ENCODE peak calls at places on chromosomes 16 and 17, in six cellular contexts. One of them, this sample, is unnamed.

GRCh38 chr16:64983983-64984382 is 137.9 kb downstream of the CDH11 start:
- DNase-seq in iPS DF 6.9: peak; percentile 35
- DNase-seq in psoas muscle: no peak
- DNase-seq in endothelial cell of umbilical vein: peak; percentile 80
- DNase-seq in BE2C: peak; percentile 79
- DNase-seq in tibial artery: no peak
- DNase-seq in this sample: peak; percentile 80

GRCh38 chr17:4310349-4311060 is 46.7 kb upstream of the ANKFY1 start:
- DNase-seq in iPS DF 6.9: no peak
- DNase-seq in psoas muscle: no peak
- DNase-seq in endothelial cell of umbilical vein: peak; percentile 80
- DNase-seq in tibial artery: no peak
- DNase-seq in BE2C: no peak
- DNase-seq in this sample: peak; percentile 67

GRCh38 chr16:12319464-12320030 is 343.0 kb downstream of the SNX29 start:
- DNase-seq in BE2C: peak; percentile 22
- DNase-seq in endothelial cell of umbilical vein: no peak
- DNase-seq in iPS DF 6.9: no peak
- DNase-seq in tibial artery: no peak
- DNase-seq in psoas muscle: no peak
- DNase-seq in this sample: no peak

GRCh38 chr17:66317629-66318028 is 15.2 kb downstream of the PRKCA start:
- DNase-seq in endothelial cell of umbilical vein: no peak
- DNase-seq in psoas muscle: no peak
- DNase-seq in BE2C: no peak
- DNase-seq in tibial artery: no peak
- DNase-seq in iPS DF 6.9: no peak
- DNase-seq in this sample: no peak

GRCh38 chr17:66523378-66524174 is 221.2 kb downstream of the PRKCA start:
- DNase-seq in BE2C: no peak
- DNase-seq in psoas muscle: no peak
- DNase-seq in endothelial cell of umbilical vein: no peak
- DNase-seq in iPS DF 6.9: no peak
- DNase-seq in tibial artery: no peak
- DNase-seq in this sample: peak; percentile 64

GRCh38 chr17:43962479-43962878 is 8.7 kb upstream of the PYY start:
- DNase-seq in BE2C: no peak
- DNase-seq in iPS DF 6.9: no peak
- DNase-seq in endothelial cell of umbilical vein: no peak
- DNase-seq in psoas muscle: no peak
- DNase-seq in tibial artery: no peak
- DNase-seq in this sample: no peak

GRCh38 chr17:49995055-49995738 is at the start of gene DLX3:
- DNase-seq in endothelial cell of umbilical vein: peak; percentile 45
- DNase-seq in iPS DF 6.9: no peak
- DNase-seq in BE2C: peak; percentile 82
- DNase-seq in psoas muscle: peak; percentile 72
- DNase-seq in tibial artery: peak; percentile 90
- DNase-seq in this sample: peak; percentile 60

GRCh38 chr16:31131841-31132271 is 3.7 kb downstream of the PRSS8 start:
- DNase-seq in endothelial cell of umbilical vein: no peak
- DNase-seq in tibial artery: no peak
- DNase-seq in BE2C: no peak
- DNase-seq in iPS DF 6.9: no peak
- DNase-seq in psoas muscle: no peak
- DNase-seq in this sample: no peak

GRCh38 chr16:1458336-1458976 is 14.1 kb upstream of the CCDC154 start:
- DNase-seq in BE2C: no peak
- DNase-seq in iPS DF 6.9: no peak
- DNase-seq in psoas muscle: no peak
- DNase-seq in tibial artery: no peak
- DNase-seq in endothelial cell of umbilical vein: no peak
- DNase-seq in this sample: no peak

GRCh38 chr17:20275653-20276052 is 191.7 kb downstream of the LGALS9B start:
- DNase-seq in endothelial cell of umbilical vein: no peak
- DNase-seq in iPS DF 6.9: no peak
- DNase-seq in psoas muscle: no peak
- DNase-seq in tibial artery: no peak
- DNase-seq in BE2C: no peak
- DNase-seq in this sample: no peak

GRCh38 chr17:82949361-82949760 is 109.5 kb upstream of the ZNF750 start:
- DNase-seq in endothelial cell of umbilical vein: no peak
- DNase-seq in tibial artery: peak; percentile 44
- DNase-seq in iPS DF 6.9: no peak
- DNase-seq in BE2C: no peak
- DNase-seq in psoas muscle: peak; percentile 24
- DNase-seq in this sample: no peak

GRCh38 chr16:14309001-14309886 is 238.1 kb downstream of the MRTFB start:
- DNase-seq in endothelial cell of umbilical vein: no peak
- DNase-seq in iPS DF 6.9: no peak
- DNase-seq in psoas muscle: peak; percentile 64
- DNase-seq in tibial artery: no peak
- DNase-seq in BE2C: peak; percentile 49
- DNase-seq in this sample: no peak

GRCh38 chr17:35801583-35802224 is 6.3 kb upstream of the MMP28 start:
- DNase-seq in BE2C: peak; percentile 96
- DNase-seq in iPS DF 6.9: no peak
- DNase-seq in endothelial cell of umbilical vein: peak; percentile 99
- DNase-seq in tibial artery: peak; percentile 83
- DNase-seq in psoas muscle: peak; percentile 81
- DNase-seq in this sample: peak; percentile 67

GRCh38 chr16:49441366-49441780 is 67.8 kb downstream of the C16orf78 start:
- DNase-seq in iPS DF 6.9: no peak
- DNase-seq in psoas muscle: no peak
- DNase-seq in tibial artery: peak; percentile 50
- DNase-seq in endothelial cell of umbilical vein: no peak
- DNase-seq in BE2C: peak; percentile 59
- DNase-seq in this sample: no peak

GRCh38 chr16:30982548-30983288 is 2.3 kb upstream of the HSD3B7 start:
- DNase-seq in BE2C: no peak
- DNase-seq in iPS DF 6.9: no peak
- DNase-seq in tibial artery: no peak
- DNase-seq in psoas muscle: peak; percentile 80
- DNase-seq in endothelial cell of umbilical vein: no peak
- DNase-seq in this sample: no peak

GRCh38 chr17:47703191-47703591 is 9.2 kb downstream of the TBKBP1 start:
- DNase-seq in BE2C: no peak
- DNase-seq in endothelial cell of umbilical vein: no peak
- DNase-seq in psoas muscle: no peak
- DNase-seq in tibial artery: no peak
- DNase-seq in iPS DF 6.9: no peak
- DNase-seq in this sample: no peak

GRCh38 chr16:9012848-9013507 is 49.3 kb upstream of the USP7 start:
- DNase-seq in tibial artery: no peak
- DNase-seq in iPS DF 6.9: peak; percentile 75
- DNase-seq in psoas muscle: no peak
- DNase-seq in endothelial cell of umbilical vein: peak; percentile 15
- DNase-seq in BE2C: peak; percentile 70
- DNase-seq in this sample: no peak

GRCh38 chr17:70320642-70321345 is 151.5 kb downstream of the KCNJ2 start:
- DNase-seq in BE2C: peak; percentile 50
- DNase-seq in iPS DF 6.9: no peak
- DNase-seq in endothelial cell of umbilical vein: no peak
- DNase-seq in psoas muscle: no peak
- DNase-seq in tibial artery: no peak
- DNase-seq in this sample: peak; percentile 74

GRCh38 chr16:83952587-83952939 is 477 bp upstream of the OSGIN1 start:
- DNase-seq in tibial artery: no peak
- DNase-seq in endothelial cell of umbilical vein: no peak
- DNase-seq in psoas muscle: no peak
- DNase-seq in iPS DF 6.9: no peak
- DNase-seq in BE2C: no peak
- DNase-seq in this sample: peak; percentile 60
- H3K4me3 ChIP-seq in tibial artery: peak overlapping the region; percentile 62
- H3K4me3 ChIP-seq in endothelial cell of umbilical vein: no peak overlapping the region
- H3K4me3 ChIP-seq in psoas muscle: peak overlapping the region; percentile 78
- H3K4me3 ChIP-seq in iPS DF 6.9: no peak overlapping the region
- H3K4me3 ChIP-seq in BE2C: peak overlapping the region; percentile 62
- H3K4me3 ChIP-seq in this sample: peak overlapping the region; percentile 64

DNA sequence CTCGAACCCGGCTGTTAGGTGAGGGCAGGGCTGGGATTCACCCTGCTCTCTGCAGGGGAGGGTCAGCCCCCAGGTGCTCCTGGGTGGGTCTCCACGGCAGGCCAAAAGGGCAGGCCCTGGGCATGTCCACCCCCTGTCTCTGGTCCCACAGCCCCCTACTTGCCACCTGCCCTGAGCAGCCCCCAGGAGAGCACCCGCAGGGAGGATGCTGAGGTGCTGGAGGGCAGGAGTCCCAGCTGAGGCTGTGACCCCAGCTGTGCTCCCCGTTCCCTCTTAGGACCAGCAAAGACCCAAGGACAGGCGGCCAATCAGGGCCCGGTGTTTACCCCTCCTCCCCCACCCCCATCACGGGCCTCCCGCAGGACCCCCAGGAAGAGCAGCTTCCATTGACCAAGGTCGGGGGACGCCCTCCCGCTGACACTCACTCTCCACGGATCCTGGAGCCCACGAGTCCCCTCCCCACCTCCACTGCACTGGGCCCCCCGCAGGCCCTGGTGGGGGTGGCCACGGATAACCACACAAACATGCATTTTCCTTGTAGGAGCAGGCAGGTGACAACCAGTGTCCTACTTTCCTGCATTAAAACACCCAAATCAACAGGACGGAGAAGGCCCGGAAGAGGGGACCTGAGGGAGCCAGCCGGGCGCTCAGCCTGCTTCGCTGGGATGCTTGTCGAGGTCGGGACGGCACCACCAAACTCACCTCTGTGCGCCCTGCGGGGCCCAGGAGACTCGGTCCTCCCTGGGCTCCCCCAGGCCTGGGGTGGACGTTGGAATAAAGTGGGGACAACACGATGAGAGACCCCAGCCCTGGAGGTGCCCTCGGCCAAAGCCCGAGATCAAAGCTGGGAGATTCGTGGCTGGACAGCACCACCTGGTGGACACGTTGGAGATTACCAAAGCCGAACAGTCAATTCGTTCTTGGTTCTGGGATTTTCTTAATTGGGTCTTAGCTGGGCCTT is 22.5 kb upstream of the ENPP7 start:
- DNase-seq in iPS DF 6.9: no peak
- DNase-seq in psoas muscle: no peak
- DNase-seq in tibial artery: no peak
- DNase-seq in endothelial cell of umbilical vein: peak; percentile 35
- DNase-seq in BE2C: peak; percentile 65
- DNase-seq in this sample: no peak
- H3K4me1 ChIP-seq in iPS DF 6.9: peaks cover 8% of the 10 kb centered on the region
- H3K4me1 ChIP-seq in psoas muscle: no peaks in the 10 kb centered on the region
- H3K4me1 ChIP-seq in tibial artery: peaks cover 5% of the 10 kb centered on the region
- H3K4me1 ChIP-seq in endothelial cell of umbilical vein: no peaks in the 10 kb centered on the region
- H3K4me1 ChIP-seq in BE2C: no peaks in the 10 kb centered on the region
- H3K4me1 ChIP-seq in this sample: no peaks in the 10 kb centered on the region

GRCh38 chr17:28133562-28133970 is 91.1 kb downstream of the NLK start:
- DNase-seq in BE2C: no peak
- DNase-seq in tibial artery: no peak
- DNase-seq in iPS DF 6.9: no peak
- DNase-seq in endothelial cell of umbilical vein: peak; percentile 90
- DNase-seq in psoas muscle: no peak
- DNase-seq in this sample: peak; percentile 86
- H3K4me3 ChIP-seq in BE2C: no peak overlapping the region
- H3K4me3 ChIP-seq in tibial artery: no peak overlapping the region
- H3K4me3 ChIP-seq in iPS DF 6.9: no peak overlapping the region
- H3K4me3 ChIP-seq in endothelial cell of umbilical vein: no peak overlapping the region
- H3K4me3 ChIP-seq in psoas muscle: no peak overlapping the region
- H3K4me3 ChIP-seq in this sample: no peak overlapping the region

DNA sequence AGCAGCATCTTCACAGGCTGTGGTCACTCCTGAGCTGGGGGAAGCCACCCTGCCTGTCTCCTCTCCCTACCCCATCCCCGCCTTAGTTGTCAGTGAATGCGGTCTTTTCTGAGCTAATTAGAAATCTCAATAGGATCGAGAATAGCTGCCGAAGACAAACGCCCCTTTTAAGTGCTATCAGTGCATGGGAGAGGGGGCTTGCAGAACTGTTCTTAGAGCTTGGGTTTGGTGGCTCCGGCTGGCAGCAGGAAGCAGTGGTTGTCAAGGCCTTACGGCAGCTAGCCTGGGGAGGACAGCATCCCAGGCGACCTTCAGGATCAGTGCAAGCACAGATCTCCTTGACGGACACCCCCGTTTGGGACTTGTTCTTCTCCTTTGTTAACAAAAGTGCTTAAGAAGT is 195.1 kb downstream of the CCDC182 start:
- DNase-seq in iPS DF 6.9: no peak
- DNase-seq in BE2C: no peak
- DNase-seq in psoas muscle: no peak
- DNase-seq in endothelial cell of umbilical vein: no peak
- DNase-seq in tibial artery: no peak
- DNase-seq in this sample: no peak
- H3K4me1 ChIP-seq in iPS DF 6.9: peaks cover 16% of the 10 kb centered on the region
- H3K4me1 ChIP-seq in BE2C: peaks cover 77% of the 10 kb centered on the region
- H3K4me1 ChIP-seq in psoas muscle: peaks cover 44% of the 10 kb centered on the region
- H3K4me1 ChIP-seq in endothelial cell of umbilical vein: peaks cover 3% of the 10 kb centered on the region
- H3K4me1 ChIP-seq in tibial artery: peaks cover 20% of the 10 kb centered on the region
- H3K4me1 ChIP-seq in this sample: peaks cover 33% of the 10 kb centered on the region

DNA sequence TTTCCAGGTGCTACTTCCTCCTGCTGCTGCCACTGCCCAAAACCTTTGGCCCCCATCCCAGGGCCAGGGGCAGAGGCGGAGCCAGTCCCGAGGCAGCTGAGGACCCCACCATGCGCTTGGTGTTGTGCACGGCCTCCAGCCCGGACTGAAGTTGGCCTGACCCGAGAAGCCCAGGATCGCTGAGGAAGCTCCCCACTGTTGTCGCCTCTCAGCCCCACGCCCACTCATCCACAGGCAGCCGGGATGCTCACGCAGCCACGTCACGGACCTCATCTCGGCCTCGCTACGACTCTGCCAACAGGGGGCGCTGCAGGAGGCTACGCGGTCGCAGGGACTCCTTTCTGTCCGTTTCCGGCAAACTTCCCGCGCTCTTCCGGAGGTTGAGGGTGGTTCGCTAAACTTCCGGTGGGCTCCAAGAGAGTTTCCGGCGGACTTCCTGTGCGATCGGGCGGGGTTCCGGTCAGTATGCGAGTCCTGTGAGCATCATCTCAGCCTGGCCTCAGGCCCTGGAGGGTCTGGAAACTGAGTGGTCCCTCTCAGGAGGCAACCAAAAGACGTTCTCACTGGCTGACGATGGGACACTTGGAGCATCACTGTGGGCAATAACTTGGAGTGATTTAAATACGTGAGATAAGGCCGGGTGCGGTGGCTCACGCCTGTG is 12.4 kb downstream of the ZG16B start:
- DNase-seq in endothelial cell of umbilical vein: no peak
- DNase-seq in tibial artery: peak; percentile 59
- DNase-seq in psoas muscle: peak; percentile 88
- DNase-seq in iPS DF 6.9: no peak
- DNase-seq in BE2C: peak; percentile 86
- DNase-seq in this sample: peak; percentile 20
- H3K4me3 ChIP-seq in endothelial cell of umbilical vein: no peak overlapping the region
- H3K4me3 ChIP-seq in tibial artery: no peak overlapping the region
- H3K4me3 ChIP-seq in psoas muscle: peak overlapping the region; percentile 38
- H3K4me3 ChIP-seq in iPS DF 6.9: no peak overlapping the region
- H3K4me3 ChIP-seq in BE2C: peak overlapping the region; percentile 54
- H3K4me3 ChIP-seq in this sample: no peak overlapping the region

GRCh38 chr17:80600586-80600985 is 55.9 kb downstream of the RPTOR start:
- DNase-seq in BE2C: no peak
- DNase-seq in psoas muscle: no peak
- DNase-seq in iPS DF 6.9: no peak
- DNase-seq in endothelial cell of umbilical vein: no peak
- DNase-seq in tibial artery: no peak
- DNase-seq in this sample: no peak
- H3K4me1 ChIP-seq in BE2C: peaks cover 8% of the 10 kb centered on the region
- H3K4me1 ChIP-seq in psoas muscle: peaks cover 18% of the 10 kb centered on the region
- H3K4me1 ChIP-seq in iPS DF 6.9: no peaks in the 10 kb centered on the region
- H3K4me1 ChIP-seq in endothelial cell of umbilical vein: peaks cover 6% of the 10 kb centered on the region
- H3K4me1 ChIP-seq in tibial artery: no peaks in the 10 kb centered on the region
- H3K4me1 ChIP-seq in this sample: peaks cover 5% of the 10 kb centered on the region

This sample was measured in astrocyte.